ENCODE peak calls at places on chromosomes 13 and 19, in nine cellular contexts. L is NT2/D1; G is activated T-helper 1 cell treated with anti-CD3 and anti-CD28 coated beads, Interleukin-2, amount 50 U/mL, for 16 hours; E is SW 1271; N is EL; P is T follicular helper cell; Z is heart right ventricle; H is dorsolateral prefrontal cortex; K is amygdala. C is an unnamed sample.

GRCh38 chr13:66329988-66330429 is 900.1 kb downstream of the PCDH9 start:
- DNase-seq in L (no peak), G (no peak), E (no peak), N (peak; percentile 37), P (no peak), Z (no peak), H (no peak), K (no peak), C (no peak)

GRCh38 chr13:48158290-48158689 is 63.4 kb upstream of the MED4 start:
- DNase-seq in L (no peak), G (no peak), E (no peak), N (no peak), P (no peak), Z (no peak), H (no peak), K (no peak), C (no peak)

GRCh38 chr19:51366999-51367564 is 894 bp upstream of the ETFB start:
- DNase-seq in L (no peak), G (no peak), E (no peak), N (no peak), P (peak; percentile 16), Z (peak; percentile 37), H (no peak), K (no peak), C (peak; percentile 63)

GRCh38 chr13:43664700-43665191 is 122.0 kb downstream of the ENOX1 start:
- DNase-seq in L (no peak), G (no peak), E (no peak), N (peak; percentile 94), P (no peak), Z (no peak), H (no peak), K (no peak), C (no peak)

GRCh38 chr13:29846475-29847256 is 3.8 kb downstream of the UBL3 start:
- DNase-seq in L (no peak), G (no peak), E (no peak), N (no peak), P (no peak), Z (no peak), H (no peak), K (no peak), C (no peak)

GRCh38 chr13:67515895-67516294 is 285.8 kb upstream of the PCDH9 start:
- DNase-seq in L (no peak), G (no peak), E (no peak), N (no peak), P (no peak), Z (no peak), H (no peak), K (no peak), C (no peak)

GRCh38 chr13:48678316-48678715 is 24.6 kb downstream of the CYSLTR2 start:
- DNase-seq in L (no peak), G (no peak), E (no peak), N (no peak), P (no peak), Z (no peak), H (no peak), K (no peak), C (no peak)

GRCh38 chr13:78098249-78098648 is 179.6 kb upstream of the EDNRB start:
- DNase-seq in L (no peak), G (no peak), E (no peak), N (no peak), P (no peak), Z (no peak), H (no peak), K (no peak), C (no peak)

GRCh38 chr13:50389726-50390125 is 374.5 kb downstream of the KCNRG start:
- DNase-seq in L (no peak), G (no peak), E (no peak), N (no peak), P (no peak), Z (no peak), H (no peak), K (no peak), C (no peak)

GRCh38 chr13:20363604-20364003 is 131.5 kb upstream of the GJB6 start:
- DNase-seq in L (no peak), G (no peak), E (no peak), N (no peak), P (no peak), Z (no peak), H (no peak), K (peak; percentile 69), C (no peak)

GRCh38 chr19:5079410-5079774 is 110.5 kb downstream of the KDM4B start:
- DNase-seq in L (no peak), G (no peak), E (no peak), N (no peak), P (no peak), Z (no peak), H (no peak), K (no peak), C (no peak)

C was measured in CD14-positive monocyte.